ENCODE peak calls at places on chromosomes 4 and X, in six cellular contexts. X is activated CD8-positive, alpha-beta T cell treated with anti-CD3 and anti-CD28 coated beads, Interleukin-2, amount 10 ng/mL, durations not matched to agents 7 days and 5 days; F is stomach; Z is Calu3; C is activated CD4-positive, alpha-beta T cell treated with anti-CD3 and anti-CD28 coated beads, Interleukin-2, amount 10 ng/mL, durations not matched to agents 7 days and 5 days; Y is stimulated activated CD4-positive, alpha-beta T cell treated with anti-CD3 and anti-CD28 coated beads, Interleukin-15, amount 100 ng/mL, for 1 hour. H is an unnamed sample.

GRCh38 chr4:157739237-157739636 is 433.6 kb downstream of the GASK1B start:
- DNase-seq in X (no peak), F (no peak), Z (peak), C (no peak), Y (no peak), H (no peak)

GRCh38 chr4:184705692-184706091 is 28.2 kb downstream of the CENPU start:
- DNase-seq in X (no peak), F (no peak), Z (no peak), C (peak), Y (no peak), H (no peak)

GRCh38 chr4:186159613-186160012 is 31.8 kb upstream of the CYP4V2 start:
- DNase-seq in X (no peak), F (no peak), Z (no peak), C (no peak), Y (no peak), H (no peak)

GRCh38 chr4:139469869-139470268 is 15.9 kb downstream of the RAB33B start:
- DNase-seq in X (no peak), F (peak), Z (no peak), C (no peak), Y (no peak), H (no peak)

GRCh38 chrX:20217279-20217678 is 49.4 kb downstream of the RPS6KA3 start:
- DNase-seq in X (no peak), F (no peak), Z (no peak), C (no peak), Y (no peak), H (no peak)

GRCh38 chr4:44671636-44672035 is 6.6 kb upstream of the GUF1 start:
- DNase-seq in X (no peak), F (no peak), Z (no peak), C (no peak), Y (no peak), H (no peak)

GRCh38 chr4:118957683-118958082 is 69.0 kb downstream of the SYNPO2 start:
- DNase-seq in X (no peak), F (no peak), Z (no peak), C (no peak), Y (no peak), H (no peak)

GRCh38 chr4:139011220-139011950 is 4.2 kb upstream of the NOCT start:
- DNase-seq in X (no peak), F (no peak), Z (no peak), C (no peak), Y (no peak), H (no peak)

GRCh38 chr4:40606239-40606767 is 23.4 kb downstream of the RBM47 start:
- DNase-seq in X (no peak), F (no peak), Z (no peak), C (no peak), Y (no peak), H (no peak)

GRCh38 chr4:6230502-6230785 is 30.1 kb upstream of the JAKMIP1 start:
- DNase-seq in X (no peak), F (peak), Z (no peak), C (no peak), Y (no peak), H (no peak)

GRCh38 chr4:7699040-7699439 is 240.6 kb downstream of the AFAP1 start:
- DNase-seq in X (no peak), F (no peak), Z (no peak), C (no peak), Y (no peak), H (no peak)

GRCh38 chr4:147994076-147994475 is 262.2 kb downstream of the ARHGAP10 start:
- DNase-seq in X (no peak), F (no peak), Z (no peak), C (no peak), Y (no peak), H (no peak)

GRCh38 chrX:134718329-134719317 is 60.4 kb upstream of the PLAC1 start:
- DNase-seq in X (peak), F (peak), Z (peak), C (peak), Y (no peak), H (no peak)

GRCh38 chrX:53071604-53072417 is 10.4 kb upstream of the TSPYL2 start:
- DNase-seq in X (peak), F (peak), Z (peak), C (peak), Y (peak), H (peak)